ENCODE peak calls at places on chromosomes 3 and 15, in six cellular contexts. X is body of pancreas, Y is suprapubic skin, N is HCT116, T is GM12878, D is tibial nerve. U is an unnamed sample.

GRCh38 chr3:39780352-39780751 is 29.1 kb upstream of the MYRIP start:
- DNase-seq in X (no peak), Y (no peak), N (no peak), T (no peak), D (no peak), U (no peak)

GRCh38 chr15:91941871-91942270 is 88.4 kb downstream of the SLCO3A1 start:
- DNase-seq in X (no peak), Y (no peak), N (no peak), T (no peak), D (no peak), U (no peak)

GRCh38 chr3:173785004-173785403 is 387.5 kb downstream of the NLGN1 start:
- DNase-seq in X (no peak), Y (no peak), N (no peak), T (no peak), D (no peak), U (no peak)

GRCh38 chr15:85690546-85691226 is 104.0 kb downstream of the KLHL25 start:
- DNase-seq in X (no peak), Y (no peak), N (no peak), T (peak), D (no peak), U (no peak)

GRCh38 chr3:101531473-101532086 is 18.6 kb upstream of the SENP7 start:
- DNase-seq in X (no peak), Y (no peak), N (no peak), T (no peak), D (no peak), U (no peak)

GRCh38 chr3:13011369-13012227 is 61.6 kb downstream of the IQSEC1 start:
- DNase-seq in X (no peak), Y (no peak), N (no peak), T (peak), D (no peak), U (peak)

GRCh38 chr3:138213373-138214085 is 26.4 kb downstream of the ARMC8 start:
- DNase-seq in X (no peak), Y (no peak), N (no peak), T (no peak), D (no peak), U (no peak)

GRCh38 chr3:156187146-156187769 is 66.9 kb downstream of the KCNAB1 start:
- DNase-seq in X (no peak), Y (no peak), N (no peak), T (no peak), D (no peak), U (no peak)

GRCh38 chr3:134846084-134846483 is 51.0 kb downstream of the EPHB1 start:
- DNase-seq in X (no peak), Y (peak), N (no peak), T (no peak), D (no peak), U (no peak)

GRCh38 chr3:41249318-41249717 is 50.0 kb downstream of the CTNNB1 start:
- DNase-seq in X (no peak), Y (no peak), N (no peak), T (no peak), D (no peak), U (no peak)

GRCh38 chr3:57654214-57654613 is 38.7 kb downstream of the DENND6A start:
- DNase-seq in X (no peak), Y (no peak), N (no peak), T (no peak), D (no peak), U (no peak)

GRCh38 chr3:107710851-107711250 is 188.1 kb downstream of the BBX start:
- DNase-seq in X (peak), Y (no peak), N (peak), T (no peak), D (peak), U (no peak)

GRCh38 chr3:107718547-107718946 is 195.8 kb downstream of the BBX start:
- DNase-seq in X (no peak), Y (no peak), N (no peak), T (no peak), D (no peak), U (no peak)

GRCh38 chr3:107716734-107717133 is 194.0 kb downstream of the BBX start:
- DNase-seq in X (no peak), Y (no peak), N (no peak), T (no peak), D (no peak), U (no peak)
- H3K4me3 ChIP-seq in X (no peak), Y (no peak), N (no peak), T (no peak), D (no peak), U (no peak)

GRCh38 chr3:194069421-194070219 is 66.3 kb upstream of the HES1 start:
- DNase-seq in X (no peak), Y (no peak), N (no peak), T (no peak), D (no peak), U (no peak)
- TF ChIP-seq POLR2A in X (no peak), Y (no peak), N (no peak), T (no peak), D (no peak), U (no peak)

GRCh38 chr3:129530821-129531220 is 2.4 kb downstream of the RHO start:
- DNase-seq in X (no peak), Y (no peak), N (no peak), T (no peak), D (no peak), U (no peak)
- H3K4me3 ChIP-seq in X (no peak), Y (no peak), N (no peak), T (no peak), D (no peak), U (no peak)

DNA sequence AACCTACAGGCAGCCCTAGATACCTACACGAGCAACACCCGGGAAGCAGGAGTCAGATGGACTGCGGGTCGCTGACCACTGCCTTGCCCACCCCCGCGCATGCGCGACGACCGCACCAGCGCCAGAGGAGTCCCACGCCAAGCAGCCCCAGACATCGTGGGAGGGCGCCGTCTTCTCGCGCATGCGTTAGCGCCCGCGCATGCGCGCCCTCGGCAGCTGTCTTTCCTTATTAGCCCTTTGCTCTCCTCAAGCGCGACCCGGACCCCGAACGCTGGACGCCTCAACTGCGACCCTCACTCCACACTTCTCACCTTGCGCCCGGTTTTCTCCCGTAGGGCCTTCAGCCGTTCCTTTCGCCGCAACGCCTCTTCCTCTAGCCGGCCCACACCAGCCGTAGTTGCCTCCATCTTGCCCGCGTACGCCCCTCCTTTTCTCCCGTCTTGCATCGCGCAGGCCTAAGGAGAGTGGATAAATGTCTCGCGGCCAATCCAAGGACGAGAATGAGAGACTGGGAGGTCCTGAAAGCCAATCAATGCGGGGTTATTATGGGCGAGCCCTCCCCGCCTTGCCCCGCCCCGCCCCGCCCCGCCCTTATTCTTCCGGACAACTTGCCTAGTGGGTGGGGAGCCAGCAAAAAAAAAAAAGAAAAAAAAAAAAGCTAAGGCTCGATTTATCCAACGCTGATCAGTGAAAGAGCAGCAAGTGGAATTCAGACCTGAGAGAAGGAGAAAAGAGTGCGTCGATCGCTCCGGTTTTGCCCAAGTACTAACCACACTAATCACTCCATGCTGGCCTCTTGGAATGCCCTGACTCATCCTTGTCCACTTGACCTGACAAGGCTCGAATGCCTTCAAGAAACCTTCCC is at the start of gene CCDC12:
- DNase-seq in X (peak), Y (peak), N (peak), T (peak), D (peak), U (peak)
- TF ChIP-seq POLR2A in X (peak), Y (no peak), N (no peak), T (peak), D (peak), U (no peak)

GRCh38 chr3:4581040-4581439 is 87.9 kb downstream of the ITPR1 start:
- DNase-seq in X (no peak), Y (no peak), N (no peak), T (no peak), D (no peak), U (no peak)
- H3K4me3 ChIP-seq in X (no peak), Y (no peak), N (no peak), T (no peak), D (no peak), U (no peak)

GRCh38 chr15:75350601-75351331 is 3.9 kb downstream of the NEIL1 start:
- DNase-seq in X (no peak), Y (no peak), N (no peak), T (no peak), D (no peak), U (no peak)
- TF ChIP-seq POLR2A in X (no peak), Y (no peak), N (no peak), T (no peak), D (no peak), U (no peak)

GRCh38 chr15:66076591-66077319 is 176.8 kb downstream of the MEGF11 start:
- DNase-seq in X (no peak), Y (peak), N (no peak), T (no peak), D (no peak), U (no peak)
- H3K4me3 ChIP-seq in X (no peak), Y (no peak), N (no peak), T (no peak), D (no peak), U (no peak)

DNA sequence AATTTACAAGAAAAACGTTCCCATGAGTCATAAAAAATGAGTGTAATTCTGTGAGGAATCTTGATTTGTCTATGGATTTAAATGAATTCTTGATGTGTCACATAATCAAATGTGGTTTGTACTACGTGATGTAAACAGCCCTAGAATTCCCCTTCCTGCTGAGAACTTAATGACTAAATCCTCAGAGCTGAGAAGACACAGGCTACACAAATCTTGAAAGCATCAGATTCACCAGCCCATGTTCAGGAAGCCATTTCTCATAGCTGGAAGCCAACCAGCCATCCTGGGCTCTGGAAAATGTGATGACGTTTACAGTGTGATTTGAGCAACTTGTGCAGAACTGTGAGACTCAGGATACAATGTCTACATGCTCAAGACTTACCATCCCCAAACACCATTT is 193.7 kb upstream of the MME start:
- DNase-seq in X (no peak), Y (no peak), N (no peak), T (no peak), D (no peak), U (no peak)
- TF ChIP-seq POLR2A in X (no peak), Y (no peak), N (no peak), T (no peak), D (no peak), U (no peak)